ENCODE peak calls at places on chromosomes 11 and 22, in ten cellular contexts. One of them, this sample, is unnamed.

GRCh38 chr22:39583066-39583667 is 12.6 kb downstream of the CACNA1I start:
- DNase-seq in spleen: no peak
- DNase-seq in stomach: no peak
- DNase-seq in Panc1: no peak
- DNase-seq in transverse colon: no peak
- DNase-seq in K562: no peak
- DNase-seq in suprapubic skin: no peak
- DNase-seq in upper lobe of left lung: no peak
- DNase-seq in GM12878: no peak
- DNase-seq in breast epithelium: no peak
- DNase-seq in this sample: no peak

GRCh38 chr11:61494341-61495038 is 14.1 kb upstream of the LRRC10B start:
- DNase-seq in spleen: no peak
- DNase-seq in stomach: no peak
- DNase-seq in Panc1: no peak
- DNase-seq in transverse colon: no peak
- DNase-seq in K562: no peak
- DNase-seq in suprapubic skin: no peak
- DNase-seq in upper lobe of left lung: no peak
- DNase-seq in GM12878: no peak
- DNase-seq in breast epithelium: no peak
- DNase-seq in this sample: no peak

GRCh38 chr11:40306938-40307548 is 1152.4 kb downstream of the LRRC4C start:
- DNase-seq in spleen: no peak
- DNase-seq in stomach: no peak
- DNase-seq in Panc1: peak; percentile 27
- DNase-seq in transverse colon: no peak
- DNase-seq in K562: peak; percentile 28
- DNase-seq in suprapubic skin: no peak
- DNase-seq in upper lobe of left lung: no peak
- DNase-seq in GM12878: no peak
- DNase-seq in breast epithelium: no peak
- DNase-seq in this sample: peak; percentile 74

GRCh38 chr22:30262917-30263741 is 3.5 kb downstream of the OSM start:
- DNase-seq in spleen: peak; percentile 92
- DNase-seq in stomach: peak; percentile 80
- DNase-seq in Panc1: no peak
- DNase-seq in transverse colon: peak; percentile 81
- DNase-seq in K562: peak; percentile 74
- DNase-seq in suprapubic skin: peak; percentile 87
- DNase-seq in upper lobe of left lung: no peak
- DNase-seq in GM12878: no peak
- DNase-seq in breast epithelium: peak; percentile 51
- DNase-seq in this sample: peak; percentile 95

GRCh38 chr11:11416502-11416901 is 63.5 kb upstream of the CSNK2A3 start:
- DNase-seq in spleen: no peak
- DNase-seq in stomach: no peak
- DNase-seq in Panc1: no peak
- DNase-seq in transverse colon: no peak
- DNase-seq in K562: no peak
- DNase-seq in suprapubic skin: no peak
- DNase-seq in upper lobe of left lung: no peak
- DNase-seq in GM12878: no peak
- DNase-seq in breast epithelium: no peak
- DNase-seq in this sample: no peak

GRCh38 chr11:44755553-44756505 is 29.1 kb downstream of the TSPAN18 start:
- DNase-seq in spleen: no peak
- DNase-seq in stomach: no peak
- DNase-seq in Panc1: no peak
- DNase-seq in transverse colon: peak; percentile 39
- DNase-seq in K562: no peak
- DNase-seq in suprapubic skin: peak; percentile 48
- DNase-seq in upper lobe of left lung: no peak
- DNase-seq in GM12878: no peak
- DNase-seq in breast epithelium: no peak
- DNase-seq in this sample: no peak

GRCh38 chr11:110287537-110287936 is 8.9 kb downstream of the RDX start:
- DNase-seq in spleen: no peak
- DNase-seq in stomach: no peak
- DNase-seq in Panc1: no peak
- DNase-seq in transverse colon: no peak
- DNase-seq in K562: no peak
- DNase-seq in suprapubic skin: no peak
- DNase-seq in upper lobe of left lung: no peak
- DNase-seq in GM12878: no peak
- DNase-seq in breast epithelium: no peak
- DNase-seq in this sample: no peak

GRCh38 chr11:78810489-78811090 is 235.9 kb upstream of the NARS2 start:
- DNase-seq in spleen: no peak
- DNase-seq in stomach: no peak
- DNase-seq in Panc1: no peak
- DNase-seq in transverse colon: no peak
- DNase-seq in K562: no peak
- DNase-seq in suprapubic skin: no peak
- DNase-seq in upper lobe of left lung: no peak
- DNase-seq in GM12878: no peak
- DNase-seq in breast epithelium: no peak
- DNase-seq in this sample: no peak

GRCh38 chr22:23815781-23816551 is 22.8 kb downstream of the DERL3 start:
- DNase-seq in spleen: peak; percentile 44
- DNase-seq in stomach: no peak
- DNase-seq in Panc1: no peak
- DNase-seq in transverse colon: no peak
- DNase-seq in K562: no peak
- DNase-seq in suprapubic skin: no peak
- DNase-seq in upper lobe of left lung: no peak
- DNase-seq in GM12878: no peak
- DNase-seq in breast epithelium: no peak
- DNase-seq in this sample: no peak

GRCh38 chr22:30005213-30005857 is 74.9 kb upstream of the HORMAD2 start:
- DNase-seq in spleen: no peak
- DNase-seq in stomach: peak; percentile 81
- DNase-seq in Panc1: peak; percentile 46
- DNase-seq in transverse colon: peak; percentile 82
- DNase-seq in K562: peak; percentile 68
- DNase-seq in suprapubic skin: no peak
- DNase-seq in upper lobe of left lung: no peak
- DNase-seq in GM12878: peak; percentile 17
- DNase-seq in breast epithelium: peak; percentile 69
- DNase-seq in this sample: peak; percentile 78

GRCh38 chr11:61627831-61628753 is 47.2 kb upstream of the SYT7 start:
- DNase-seq in spleen: no peak
- DNase-seq in stomach: peak; percentile 81
- DNase-seq in Panc1: no peak
- DNase-seq in transverse colon: peak; percentile 72
- DNase-seq in K562: peak; percentile 69
- DNase-seq in suprapubic skin: no peak
- DNase-seq in upper lobe of left lung: peak; percentile 38
- DNase-seq in GM12878: no peak
- DNase-seq in breast epithelium: peak; percentile 47
- DNase-seq in this sample: peak; percentile 88

GRCh38 chr22:47804281-47804680 is 1041.8 kb downstream of the TBC1D22A start:
- DNase-seq in spleen: no peak
- DNase-seq in stomach: no peak
- DNase-seq in Panc1: no peak
- DNase-seq in transverse colon: no peak
- DNase-seq in K562: no peak
- DNase-seq in suprapubic skin: no peak
- DNase-seq in upper lobe of left lung: no peak
- DNase-seq in GM12878: no peak
- DNase-seq in breast epithelium: no peak
- DNase-seq in this sample: no peak

GRCh38 chr22:37932821-37933578 is 20.4 kb downstream of the C22orf23 start:
- DNase-seq in spleen: no peak
- DNase-seq in stomach: peak; percentile 55
- DNase-seq in Panc1: no peak
- DNase-seq in transverse colon: no peak
- DNase-seq in K562: no peak
- DNase-seq in suprapubic skin: no peak
- DNase-seq in upper lobe of left lung: no peak
- DNase-seq in GM12878: no peak
- DNase-seq in breast epithelium: no peak
- DNase-seq in this sample: no peak

GRCh38 chr11:132864811-132865576 is 667.3 kb downstream of the OPCML start:
- DNase-seq in spleen: no peak
- DNase-seq in stomach: no peak
- DNase-seq in Panc1: no peak
- DNase-seq in transverse colon: no peak
- DNase-seq in K562: no peak
- DNase-seq in suprapubic skin: no peak
- DNase-seq in upper lobe of left lung: peak; percentile 34
- DNase-seq in GM12878: no peak
- DNase-seq in breast epithelium: no peak
- DNase-seq in this sample: peak; percentile 82

GRCh38 chr22:46614070-46614931 is 5.9 kb upstream of the GRAMD4 start:
- DNase-seq in spleen: peak; percentile 88
- DNase-seq in stomach: no peak
- DNase-seq in Panc1: no peak
- DNase-seq in transverse colon: peak; percentile 55
- DNase-seq in K562: no peak
- DNase-seq in suprapubic skin: no peak
- DNase-seq in upper lobe of left lung: peak; percentile 84
- DNase-seq in GM12878: peak; percentile 70
- DNase-seq in breast epithelium: no peak
- DNase-seq in this sample: no peak

GRCh38 chr11:46827995-46828394 is 18.1 kb downstream of the CKAP5 start:
- DNase-seq in spleen: no peak
- DNase-seq in stomach: no peak
- DNase-seq in Panc1: no peak
- DNase-seq in transverse colon: no peak
- DNase-seq in K562: no peak
- DNase-seq in suprapubic skin: no peak
- DNase-seq in upper lobe of left lung: no peak
- DNase-seq in GM12878: no peak
- DNase-seq in breast epithelium: no peak
- DNase-seq in this sample: no peak

GRCh38 chr11:46826310-46827044 is 19.6 kb downstream of the CKAP5 start:
- DNase-seq in spleen: peak; percentile 95
- DNase-seq in stomach: peak; percentile 82
- DNase-seq in Panc1: no peak
- DNase-seq in transverse colon: peak; percentile 86
- DNase-seq in K562: peak; percentile 75
- DNase-seq in suprapubic skin: peak; percentile 89
- DNase-seq in upper lobe of left lung: peak; percentile 96
- DNase-seq in GM12878: no peak
- DNase-seq in breast epithelium: peak; percentile 55
- DNase-seq in this sample: peak; percentile 94
- TF ChIP-seq POLR2AphosphoS5 in spleen: peak; percentile 75
- TF ChIP-seq POLR2AphosphoS5 in stomach: peak; percentile 31
- TF ChIP-seq POLR2AphosphoS5 in Panc1: no peak
- TF ChIP-seq POLR2AphosphoS5 in transverse colon: peak; percentile 29
- TF ChIP-seq POLR2AphosphoS5 in K562: no peak
- TF ChIP-seq POLR2AphosphoS5 in suprapubic skin: no peak
- TF ChIP-seq POLR2AphosphoS5 in upper lobe of left lung: peak; percentile 32
- TF ChIP-seq POLR2AphosphoS5 in GM12878: no peak
- TF ChIP-seq POLR2AphosphoS5 in breast epithelium: no peak
- TF ChIP-seq POLR2AphosphoS5 in this sample: no peak

GRCh38 chr22:41928416-41929157 is 2.0 kb upstream of the TNFRSF13C start:
- DNase-seq in spleen: peak; percentile 83
- DNase-seq in stomach: no peak
- DNase-seq in Panc1: no peak
- DNase-seq in transverse colon: no peak
- DNase-seq in K562: no peak
- DNase-seq in suprapubic skin: no peak
- DNase-seq in upper lobe of left lung: peak; percentile 61
- DNase-seq in GM12878: no peak
- DNase-seq in breast epithelium: no peak
- DNase-seq in this sample: peak; percentile 30
- TF ChIP-seq POLR2AphosphoS5 in spleen: peak; percentile 36
- TF ChIP-seq POLR2AphosphoS5 in stomach: no peak
- TF ChIP-seq POLR2AphosphoS5 in Panc1: no peak
- TF ChIP-seq POLR2AphosphoS5 in transverse colon: no peak
- TF ChIP-seq POLR2AphosphoS5 in K562: no peak
- TF ChIP-seq POLR2AphosphoS5 in suprapubic skin: no peak
- TF ChIP-seq POLR2AphosphoS5 in upper lobe of left lung: no peak
- TF ChIP-seq POLR2AphosphoS5 in GM12878: no peak
- TF ChIP-seq POLR2AphosphoS5 in breast epithelium: no peak
- TF ChIP-seq POLR2AphosphoS5 in this sample: no peak

DNA sequence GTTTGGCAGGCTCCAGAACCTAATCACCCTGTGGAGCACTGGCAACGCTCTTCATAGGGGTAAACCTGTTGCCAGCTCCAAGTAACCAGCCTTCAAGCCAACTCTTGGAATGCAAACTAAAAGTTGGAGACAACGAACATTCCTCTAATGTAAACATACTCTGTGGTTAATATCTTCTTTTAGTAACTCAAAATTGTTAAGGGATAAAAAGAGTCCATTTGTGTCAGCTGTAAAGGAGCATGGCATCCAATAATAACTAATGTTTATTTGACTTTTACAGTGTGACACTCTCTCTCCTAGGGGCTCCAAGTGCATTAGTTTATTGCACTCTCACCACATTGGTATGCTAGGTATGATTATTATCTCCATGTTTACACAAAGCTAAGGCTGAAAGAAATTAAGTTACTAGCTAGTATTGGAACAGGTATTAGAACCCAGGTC is 31.0 kb upstream of the AMOTL1 start:
- DNase-seq in spleen: no peak
- DNase-seq in stomach: no peak
- DNase-seq in Panc1: peak; percentile 63
- DNase-seq in transverse colon: no peak
- DNase-seq in K562: no peak
- DNase-seq in suprapubic skin: no peak
- DNase-seq in upper lobe of left lung: no peak
- DNase-seq in GM12878: no peak
- DNase-seq in breast epithelium: no peak
- DNase-seq in this sample: no peak
- TF ChIP-seq POLR2AphosphoS5 in spleen: no peak
- TF ChIP-seq POLR2AphosphoS5 in stomach: no peak
- TF ChIP-seq POLR2AphosphoS5 in Panc1: peak; percentile 69
- TF ChIP-seq POLR2AphosphoS5 in transverse colon: no peak
- TF ChIP-seq POLR2AphosphoS5 in K562: no peak
- TF ChIP-seq POLR2AphosphoS5 in suprapubic skin: no peak
- TF ChIP-seq POLR2AphosphoS5 in upper lobe of left lung: no peak
- TF ChIP-seq POLR2AphosphoS5 in GM12878: no peak
- TF ChIP-seq POLR2AphosphoS5 in breast epithelium: no peak
- TF ChIP-seq POLR2AphosphoS5 in this sample: no peak

DNA sequence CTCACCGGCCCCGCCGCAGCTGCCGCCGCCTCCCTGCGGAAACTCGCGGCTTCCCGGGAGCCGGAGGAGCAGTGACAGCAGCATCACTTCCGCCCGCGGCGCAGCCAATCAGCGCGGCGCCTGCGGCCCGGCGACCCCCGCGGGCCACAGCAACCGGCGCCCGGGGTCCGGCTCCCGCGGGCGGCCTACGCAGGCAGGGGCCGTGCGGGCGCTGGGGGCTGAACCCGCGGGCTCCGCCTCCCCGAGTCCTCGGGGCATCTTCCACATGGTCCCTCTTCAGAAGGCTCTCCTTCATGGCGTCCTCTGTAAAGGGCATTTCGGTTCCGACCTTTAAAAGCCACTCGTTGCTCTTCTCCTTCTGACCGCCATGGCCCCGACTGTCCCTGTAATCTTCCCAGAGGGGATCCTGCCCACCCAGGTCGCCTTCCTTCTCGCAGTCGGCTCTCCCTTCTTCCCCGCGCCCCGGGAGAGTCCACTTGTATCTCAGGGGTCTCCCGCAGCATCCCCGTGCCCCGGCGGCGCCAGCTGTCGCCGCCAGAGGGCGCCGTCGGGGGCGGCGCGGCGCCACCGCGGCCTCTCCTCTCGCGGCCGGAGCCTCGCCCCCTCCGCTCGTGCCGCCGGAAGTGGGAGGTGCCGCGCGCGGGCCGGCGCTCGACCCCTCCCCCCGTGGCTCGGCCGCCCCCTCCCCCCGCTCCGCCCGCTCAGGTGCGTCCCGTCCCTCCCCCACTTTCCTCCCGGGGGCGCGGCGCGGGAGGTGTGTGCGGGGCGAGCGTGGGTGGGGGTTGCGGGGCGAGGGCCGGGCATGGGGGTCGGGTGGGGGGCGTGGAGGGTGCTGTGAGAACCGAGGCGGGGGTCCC is at the start of the genes PCSK7 and RNF214:
- DNase-seq in spleen: peak; percentile 95
- DNase-seq in stomach: peak; percentile 82
- DNase-seq in Panc1: peak; percentile 45
- DNase-seq in transverse colon: peak; percentile 84
- DNase-seq in K562: peak; percentile 96
- DNase-seq in suprapubic skin: peak; percentile 90
- DNase-seq in upper lobe of left lung: peak; percentile 96
- DNase-seq in GM12878: peak; percentile 20
- DNase-seq in breast epithelium: peak; percentile 71
- DNase-seq in this sample: peak; percentile 87
- TF ChIP-seq POLR2AphosphoS5 in spleen: peak; percentile 79
- TF ChIP-seq POLR2AphosphoS5 in stomach: peak; percentile 80
- TF ChIP-seq POLR2AphosphoS5 in Panc1: peak; percentile 62
- TF ChIP-seq POLR2AphosphoS5 in transverse colon: peak; percentile 76
- TF ChIP-seq POLR2AphosphoS5 in K562: peak; percentile 44
- TF ChIP-seq POLR2AphosphoS5 in suprapubic skin: no peak
- TF ChIP-seq POLR2AphosphoS5 in upper lobe of left lung: peak; percentile 51
- TF ChIP-seq POLR2AphosphoS5 in GM12878: peak; percentile 39
- TF ChIP-seq POLR2AphosphoS5 in breast epithelium: peak; percentile 31
- TF ChIP-seq POLR2AphosphoS5 in this sample: peak; percentile 72